ENCODE peak calls at places on chromosome 5, in five cellular contexts. L, T, V, U and Q are unnamed samples.

GRCh38 chr5:16992444-16992843 is 56.4 kb upstream of the MYO10 start:
- DNase-seq in L (no peak), T (no peak), V (no peak), U (peak; percentile 32), Q (no peak)

GRCh38 chr5:126525630-126526245 is 69.3 kb downstream of the ALDH7A1 start:
- DNase-seq in L (no peak), T (no peak), V (no peak), U (peak; percentile 61), Q (no peak)

GRCh38 chr5:56610093-56610698 is 205.2 kb upstream of the MAP3K1 start:
- DNase-seq in L (no peak), T (no peak), V (no peak), U (no peak), Q (no peak)

GRCh38 chr5:177568326-177568725 is 14.0 kb upstream of the FAM193B start:
- DNase-seq in L (no peak), T (no peak), V (no peak), U (no peak), Q (no peak)

GRCh38 chr5:60883229-60883628 is 39.2 kb upstream of the ELOVL7 start:
- DNase-seq in L (no peak), T (no peak), V (no peak), U (peak; percentile 8), Q (peak; percentile 1)

GRCh38 chr5:75368391-75368790 is 31.4 kb downstream of the HMGCR start:
- DNase-seq in L (no peak), T (no peak), V (no peak), U (no peak), Q (no peak)

GRCh38 chr5:168578506-168579205 is 512 bp downstream of the PANK3 start:
- DNase-seq in L (no peak), T (no peak), V (no peak), U (peak; percentile 7), Q (no peak)

GRCh38 chr5:180631549-180632392 is 17.6 kb downstream of the FLT4 start:
- DNase-seq in L (no peak), T (no peak), V (no peak), U (no peak), Q (no peak)

GRCh38 chr5:59992206-59992605 is 98.7 kb upstream of the PDE4D start:
- DNase-seq in L (no peak), T (no peak), V (no peak), U (no peak), Q (no peak)

GRCh38 chr5:147767048-147767447 is 15.5 kb downstream of the JAKMIP2 start:
- DNase-seq in L (no peak), T (no peak), V (no peak), U (no peak), Q (no peak)

GRCh38 chr5:158458086-158458485 is 599.1 kb upstream of the CLINT1 start:
- DNase-seq in L (no peak), T (no peak), V (no peak), U (no peak), Q (no peak)

GRCh38 chr5:107104774-107105050 is 566.0 kb downstream of the EFNA5 start:
- DNase-seq in L (no peak), T (peak; percentile 38), V (no peak), U (peak; percentile 9), Q (no peak)

GRCh38 chr5:172377856-172378255 is 76.5 kb downstream of the SH3PXD2B start:
- DNase-seq in L (no peak), T (no peak), V (no peak), U (no peak), Q (no peak)

GRCh38 chr5:170108266-170108785 is 2.6 kb downstream of the FOXI1 start:
- DNase-seq in L (no peak), T (no peak), V (no peak), U (no peak), Q (no peak)

GRCh38 chr5:84378961-84379360 is 5.7 kb downstream of the EDIL3 start:
- DNase-seq in L (no peak), T (no peak), V (no peak), U (peak; percentile 66), Q (peak; percentile 47)

GRCh38 chr5:147482426-147483196 is 27.3 kb downstream of the DPYSL3 start:
- DNase-seq in L (no peak), T (no peak), V (no peak), U (peak; percentile 55), Q (no peak)

GRCh38 chr5:72134226-72134625 is 27.0 kb downstream of the MAP1B start:
- DNase-seq in L (no peak), T (no peak), V (no peak), U (no peak), Q (no peak)

GRCh38 chr5:176364765-176365662 is at the start of gene ARL10:
- DNase-seq in L (no peak), T (peak; percentile 63), V (no peak), U (peak; percentile 17), Q (no peak)

GRCh38 chr5:89989831-89990230 is 419.7 kb downstream of the CETN3 start:
- DNase-seq in L (no peak), T (no peak), V (no peak), U (peak; percentile 36), Q (no peak)

GRCh38 chr5:102049517-102049916 is 246.6 kb downstream of the SLCO4C1 start:
- DNase-seq in L (no peak), T (no peak), V (no peak), U (no peak), Q (no peak)

GRCh38 chr5:143788401-143788800 is 23.6 kb upstream of the HMHB1 start:
- DNase-seq in L (no peak), T (no peak), V (no peak), U (no peak), Q (no peak)

GRCh38 chr5:143796753-143797152 is 15.2 kb upstream of the HMHB1 start:
- DNase-seq in L (no peak), T (no peak), V (no peak), U (no peak), Q (no peak)

GRCh38 chr5:143796110-143796509 is 15.9 kb upstream of the HMHB1 start:
- DNase-seq in L (no peak), T (no peak), V (no peak), U (peak; percentile 73), Q (no peak)

DNA sequence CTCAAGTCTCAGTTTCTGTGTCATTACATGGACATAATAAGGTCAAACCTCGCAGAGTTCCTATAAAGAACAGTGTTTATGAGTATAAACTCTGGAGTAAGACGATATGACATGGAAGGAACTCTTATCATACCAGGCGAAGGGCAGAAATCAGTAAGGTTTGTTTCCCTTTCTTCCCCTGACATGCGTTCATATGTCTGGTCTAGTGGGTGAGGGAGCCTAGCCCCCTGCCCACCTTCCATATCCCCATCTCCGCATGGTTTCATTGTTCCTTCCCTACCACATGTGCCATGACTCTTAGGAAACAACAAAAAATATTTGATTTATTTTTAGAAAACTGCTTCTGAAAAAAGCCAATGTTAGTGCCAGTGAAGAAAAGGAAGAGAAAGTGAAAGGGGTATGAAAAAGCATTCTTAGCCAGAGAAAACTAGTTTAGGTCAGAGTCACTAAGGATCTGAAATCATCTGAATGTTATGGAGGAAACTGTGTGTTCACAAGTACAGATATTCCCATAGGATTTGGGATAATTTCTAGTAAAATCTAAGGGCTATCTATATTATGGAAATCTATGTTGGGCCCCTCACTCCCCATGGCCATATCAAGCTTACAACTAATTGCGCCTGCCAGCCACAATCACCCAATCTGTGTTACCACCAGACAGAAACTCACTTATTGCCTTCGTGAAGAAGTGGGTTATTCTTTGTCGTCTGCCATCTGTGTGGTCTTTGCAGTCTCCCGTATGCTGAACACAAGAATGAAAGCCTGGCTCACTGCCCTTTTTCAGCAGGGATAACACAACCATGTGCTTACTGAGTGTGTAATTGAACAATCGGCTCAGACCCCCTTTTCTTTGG is 19.9 kb upstream of the HMHB1 start:
- DNase-seq in L (no peak), T (no peak), V (no peak), U (no peak), Q (no peak)
- H3K4me3 ChIP-seq in L (no peak overlapping the region), T (no peak overlapping the region), V (no peak overlapping the region), U (no peak overlapping the region), Q (no peak overlapping the region)

GRCh38 chr5:53373420-53374188 is 106.8 kb upstream of the FST start:
- DNase-seq in L (no peak), T (no peak), V (no peak), U (peak; percentile 70), Q (peak; percentile 42)

GRCh38 chr5:53378590-53379247 is 101.7 kb upstream of the FST start:
- DNase-seq in L (no peak), T (no peak), V (no peak), U (peak; percentile 81), Q (peak; percentile 71)

DNA sequence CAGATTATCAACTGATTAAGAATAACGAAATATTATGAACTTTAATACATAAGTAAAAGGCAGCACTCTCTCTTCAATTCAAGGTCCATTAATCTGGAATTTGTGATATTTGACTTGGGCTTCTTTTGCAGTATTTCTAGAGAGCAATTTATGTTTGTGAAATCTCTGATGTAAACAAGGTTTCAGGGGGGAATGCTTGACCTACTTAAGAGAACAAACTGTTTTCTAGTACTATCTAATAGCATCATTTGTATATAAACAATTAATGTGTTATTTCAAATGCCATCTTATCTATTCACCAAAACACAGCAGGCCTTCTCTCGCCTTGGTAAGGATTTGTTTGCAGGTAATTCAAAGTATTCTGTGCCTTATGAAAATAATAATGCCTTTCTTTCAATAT is 103.6 kb upstream of the FST start:
- DNase-seq in L (no peak), T (no peak), V (no peak), U (no peak), Q (no peak)
- TF ChIP-seq CTCF in L (no peak), T (no peak), V (no peak), U (no peak), Q (no peak)

GRCh38 chr5:923473-923873 is 30.8 kb downstream of the TRIP13 start:
- DNase-seq in L (no peak), T (peak; percentile 92), V (peak; percentile 53), U (peak; percentile 68), Q (peak; percentile 65)

GRCh38 chr5:920321-920720 is 27.6 kb downstream of the TRIP13 start:
- DNase-seq in L (no peak), T (no peak), V (no peak), U (no peak), Q (no peak)

GRCh38 chr5:922041-922744 is 29.5 kb downstream of the TRIP13 start:
- DNase-seq in L (no peak), T (no peak), V (no peak), U (no peak), Q (no peak)

GRCh38 chr5:921456-921855 is 28.8 kb downstream of the TRIP13 start:
- DNase-seq in L (no peak), T (no peak), V (no peak), U (no peak), Q (no peak)

GRCh38 chr5:922745-923472 is 30.2 kb downstream of the TRIP13 start:
- DNase-seq in L (no peak), T (no peak), V (no peak), U (no peak), Q (no peak)
- H3K4me3 ChIP-seq in L (no peak overlapping the region), T (no peak overlapping the region), V (no peak overlapping the region), U (no peak overlapping the region), Q (no peak overlapping the region)

DNA sequence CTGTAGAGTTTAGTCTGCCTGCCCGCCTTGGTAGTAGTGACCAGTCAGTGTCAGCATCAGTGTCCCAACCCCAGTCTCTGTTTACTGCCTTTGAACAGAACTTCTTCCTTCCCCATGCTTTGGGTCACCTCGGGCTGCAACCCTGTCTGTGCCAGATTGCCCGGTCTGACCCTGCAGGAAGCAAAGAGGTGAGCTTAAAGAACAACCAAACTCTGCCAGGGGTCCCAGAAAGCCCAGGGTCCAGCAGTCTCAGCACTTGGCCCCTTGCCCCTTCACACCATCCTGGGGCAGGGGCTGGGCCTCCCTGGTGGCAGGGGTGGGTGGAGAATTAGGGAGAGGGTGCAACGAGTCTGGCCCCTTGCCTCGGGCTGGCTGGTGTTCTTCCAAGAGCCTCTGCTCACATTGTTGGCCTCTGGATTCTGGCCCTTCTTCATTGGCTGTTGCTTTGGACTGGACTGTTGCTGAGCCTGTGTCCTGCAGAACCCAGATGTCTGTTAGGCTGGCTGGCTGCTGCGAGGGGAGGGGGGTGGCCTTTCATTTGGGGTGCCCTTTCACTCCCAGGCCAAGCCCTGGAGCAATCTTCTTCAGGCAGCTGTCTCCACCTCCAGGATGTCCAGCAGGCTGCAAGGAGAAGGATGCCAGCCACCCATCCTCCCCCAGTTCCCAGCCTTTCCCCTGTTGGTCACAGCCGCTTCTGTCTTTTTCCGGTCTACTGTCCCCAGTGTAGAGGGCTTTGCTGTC is 51.2 kb downstream of the SAR1B start:
- DNase-seq in L (no peak), T (no peak), V (no peak), U (peak; percentile 15), Q (no peak)
- TF ChIP-seq CTCF in L (no peak), T (no peak), V (no peak), U (no peak), Q (peak; percentile 24)